ENCODE peak calls at places on chromosomes 11 and 22, in five cellular contexts. T is PC-3; X is activated CD4-positive, alpha-beta T cell treated with anti-CD3 and anti-CD28 coated beads for 36 hours; F is head of caudate nucleus; W is pancreas. G is an unnamed sample.
A peak's percentile ranks its signal among the peaks of the same experiment; 100 is the strongest.

GRCh38 chr11:29328961-29329441 is 687.8 kb downstream of the KCNA4 start:
- DNase-seq in F (no peak), W (no peak), T (peak; percentile 77), X (no peak), G (no peak)

GRCh38 chr22:50621491-50621880 is 6.5 kb downstream of the ARSA start:
- DNase-seq in X (peak; percentile 76), T (no peak), F (no peak), W (no peak), G (peak; percentile 46)

GRCh38 chr11:13114566-13115465 is 105.7 kb downstream of the RASSF10 start:
- DNase-seq in W (peak; percentile 59), X (no peak), T (peak; percentile 25), F (no peak), G (no peak)

GRCh38 chr11:45650166-45651095 is 15.0 kb downstream of the CHST1 start:
- DNase-seq in X (no peak), W (no peak), T (no peak), F (no peak), G (no peak)

GRCh38 chr11:64620286-64620962 is 29.4 kb downstream of the SLC22A12 start:
- DNase-seq in W (peak; percentile 76), X (no peak), T (no peak), F (peak; percentile 47), G (no peak)

GRCh38 chr11:119181677-119182412 is 3.4 kb upstream of the NHERF4 start:
- DNase-seq in F (no peak), T (no peak), W (no peak), X (no peak), G (no peak)

GRCh38 chr11:111439905-111440304 is 60.8 kb upstream of the POU2AF1 start:
- DNase-seq in W (no peak), T (no peak), F (no peak), X (no peak), G (no peak)

GRCh38 chr11:65640483-65641207 is 2.7 kb downstream of the SIPA1 start:
- DNase-seq in X (peak; percentile 58), F (peak; percentile 27), T (no peak), W (peak; percentile 62), G (peak; percentile 11)